ENCODE peak calls at places on chromosomes 13 and 19, in seven cellular contexts. One of them, this sample, is unnamed.
A peak's percentile ranks its signal among the peaks of the same experiment; 100 is the strongest.

GRCh38 chr19:53657778-53658177 is 26.0 kb downstream of the DPRX start:
- DNase-seq in left ventricle myocardium inferior: no peak
- DNase-seq in HFF-Myc: no peak
- DNase-seq in upper lobe of left lung: no peak
- DNase-seq in colonic mucosa: no peak
- DNase-seq in NB4: no peak
- DNase-seq in fibroblast of the aortic adventitia: no peak
- DNase-seq in this sample: no peak

GRCh38 chr19:15320118-15320517 is 12.2 kb downstream of the BRD4 start:
- DNase-seq in left ventricle myocardium inferior: no peak
- DNase-seq in HFF-Myc: peak; percentile 44
- DNase-seq in upper lobe of left lung: no peak
- DNase-seq in colonic mucosa: no peak
- DNase-seq in NB4: no peak
- DNase-seq in fibroblast of the aortic adventitia: peak; percentile 84
- DNase-seq in this sample: no peak

GRCh38 chr13:93248627-93249047 is 22.0 kb downstream of the GPC6 start:
- DNase-seq in left ventricle myocardium inferior: no peak
- DNase-seq in HFF-Myc: no peak
- DNase-seq in upper lobe of left lung: peak; percentile 10
- DNase-seq in colonic mucosa: no peak
- DNase-seq in NB4: no peak
- DNase-seq in fibroblast of the aortic adventitia: peak; percentile 47
- DNase-seq in this sample: peak; percentile 56

GRCh38 chr13:33624740-33625139 is 193.2 kb upstream of the RFC3 start:
- DNase-seq in left ventricle myocardium inferior: no peak
- DNase-seq in HFF-Myc: no peak
- DNase-seq in upper lobe of left lung: no peak
- DNase-seq in colonic mucosa: no peak
- DNase-seq in NB4: no peak
- DNase-seq in fibroblast of the aortic adventitia: no peak
- DNase-seq in this sample: no peak

GRCh38 chr19:29549105-29550070 is 23.6 kb downstream of the VSTM2B start:
- DNase-seq in left ventricle myocardium inferior: no peak
- DNase-seq in HFF-Myc: no peak
- DNase-seq in upper lobe of left lung: no peak
- DNase-seq in colonic mucosa: no peak
- DNase-seq in NB4: no peak
- DNase-seq in fibroblast of the aortic adventitia: no peak
- DNase-seq in this sample: no peak

GRCh38 chr19:12453495-12453894 is 12.7 kb upstream of the ZNF443 start:
- DNase-seq in left ventricle myocardium inferior: no peak
- DNase-seq in HFF-Myc: no peak
- DNase-seq in upper lobe of left lung: no peak
- DNase-seq in colonic mucosa: peak; percentile 65
- DNase-seq in NB4: no peak
- DNase-seq in fibroblast of the aortic adventitia: no peak
- DNase-seq in this sample: no peak

GRCh38 chr13:52164989-52165388 is 5.6 kb upstream of the NEK3 start:
- DNase-seq in left ventricle myocardium inferior: no peak
- DNase-seq in HFF-Myc: no peak
- DNase-seq in upper lobe of left lung: no peak
- DNase-seq in colonic mucosa: no peak
- DNase-seq in NB4: no peak
- DNase-seq in fibroblast of the aortic adventitia: no peak
- DNase-seq in this sample: no peak

GRCh38 chr19:16649734-16650133 is 10.2 kb downstream of the SMIM7 start:
- DNase-seq in left ventricle myocardium inferior: no peak
- DNase-seq in HFF-Myc: no peak
- DNase-seq in upper lobe of left lung: no peak
- DNase-seq in colonic mucosa: no peak
- DNase-seq in NB4: no peak
- DNase-seq in fibroblast of the aortic adventitia: peak; percentile 26
- DNase-seq in this sample: no peak

GRCh38 chr13:91212229-91212628 is 135.3 kb upstream of the MIR17HG start:
- DNase-seq in left ventricle myocardium inferior: no peak
- DNase-seq in HFF-Myc: no peak
- DNase-seq in upper lobe of left lung: no peak
- DNase-seq in colonic mucosa: no peak
- DNase-seq in NB4: no peak
- DNase-seq in fibroblast of the aortic adventitia: no peak
- DNase-seq in this sample: no peak

GRCh38 chr13:98446234-98446621 is 130.7 kb downstream of the STK24 start:
- DNase-seq in left ventricle myocardium inferior: no peak
- DNase-seq in HFF-Myc: no peak
- DNase-seq in upper lobe of left lung: peak; percentile 51
- DNase-seq in colonic mucosa: no peak
- DNase-seq in NB4: no peak
- DNase-seq in fibroblast of the aortic adventitia: no peak
- DNase-seq in this sample: no peak

GRCh38 chr13:28286263-28286662 is 147.9 kb downstream of the PAN3 start:
- DNase-seq in left ventricle myocardium inferior: no peak
- DNase-seq in HFF-Myc: no peak
- DNase-seq in upper lobe of left lung: no peak
- DNase-seq in colonic mucosa: no peak
- DNase-seq in NB4: no peak
- DNase-seq in fibroblast of the aortic adventitia: no peak
- DNase-seq in this sample: no peak

DNA sequence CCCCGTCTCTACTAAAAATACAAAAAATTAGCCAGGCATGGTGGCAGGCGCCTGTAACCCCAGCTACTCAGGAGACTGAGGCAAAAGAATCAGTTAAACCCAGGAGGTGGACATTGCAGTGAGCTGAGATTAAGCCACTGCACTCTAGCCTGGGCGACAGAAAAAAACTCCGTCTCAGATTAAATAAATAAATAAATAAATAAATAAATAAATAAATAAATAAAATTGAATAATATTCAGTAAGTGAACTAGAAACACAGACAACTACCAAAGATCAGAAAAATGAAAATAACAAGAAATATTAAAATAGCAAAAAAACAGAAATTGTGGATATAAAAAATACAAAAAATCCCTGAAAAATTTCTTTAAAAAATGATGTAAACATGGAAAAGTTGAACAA is 172.4 kb downstream of the ZNF486 start:
- DNase-seq in left ventricle myocardium inferior: no peak
- DNase-seq in HFF-Myc: no peak
- DNase-seq in upper lobe of left lung: no peak
- DNase-seq in colonic mucosa: no peak
- DNase-seq in NB4: no peak
- DNase-seq in fibroblast of the aortic adventitia: no peak
- DNase-seq in this sample: no peak
- TF ChIP-seq CTCF in left ventricle myocardium inferior: no peak
- TF ChIP-seq CTCF in HFF-Myc: no peak
- TF ChIP-seq CTCF in upper lobe of left lung: no peak
- TF ChIP-seq CTCF in colonic mucosa: no peak
- TF ChIP-seq CTCF in NB4: no peak
- TF ChIP-seq CTCF in fibroblast of the aortic adventitia: no peak
- TF ChIP-seq CTCF in this sample: no peak

DNA sequence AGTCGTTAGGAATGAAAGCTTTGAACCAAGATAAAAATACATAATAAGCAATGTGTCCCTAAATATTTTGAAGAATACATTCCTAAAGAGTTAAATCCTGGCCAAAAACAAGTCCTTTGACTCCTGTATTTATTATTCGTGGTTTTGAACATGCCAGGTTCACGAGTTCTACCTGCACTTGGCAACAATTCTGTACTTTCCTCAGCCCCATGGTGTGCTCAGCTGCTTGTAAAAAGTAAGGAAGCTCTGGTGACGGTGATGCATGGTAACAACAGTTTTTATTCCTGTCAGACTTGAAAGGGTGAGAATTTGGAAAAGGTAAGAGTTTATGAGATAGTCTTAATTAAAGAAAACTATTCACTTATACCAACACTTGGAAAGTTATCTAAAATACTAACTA is 95.0 kb upstream of the KLF12 start:
- DNase-seq in left ventricle myocardium inferior: no peak
- DNase-seq in HFF-Myc: no peak
- DNase-seq in upper lobe of left lung: no peak
- DNase-seq in colonic mucosa: no peak
- DNase-seq in NB4: no peak
- DNase-seq in fibroblast of the aortic adventitia: no peak
- DNase-seq in this sample: no peak
- H3K4me3 ChIP-seq in left ventricle myocardium inferior: no peak overlapping the region
- H3K4me3 ChIP-seq in HFF-Myc: no peak overlapping the region
- H3K4me3 ChIP-seq in upper lobe of left lung: no peak overlapping the region
- H3K4me3 ChIP-seq in colonic mucosa: no peak overlapping the region
- H3K4me3 ChIP-seq in NB4: no peak overlapping the region
- H3K4me3 ChIP-seq in fibroblast of the aortic adventitia: no peak overlapping the region
- H3K4me3 ChIP-seq in this sample: no peak overlapping the region

DNA sequence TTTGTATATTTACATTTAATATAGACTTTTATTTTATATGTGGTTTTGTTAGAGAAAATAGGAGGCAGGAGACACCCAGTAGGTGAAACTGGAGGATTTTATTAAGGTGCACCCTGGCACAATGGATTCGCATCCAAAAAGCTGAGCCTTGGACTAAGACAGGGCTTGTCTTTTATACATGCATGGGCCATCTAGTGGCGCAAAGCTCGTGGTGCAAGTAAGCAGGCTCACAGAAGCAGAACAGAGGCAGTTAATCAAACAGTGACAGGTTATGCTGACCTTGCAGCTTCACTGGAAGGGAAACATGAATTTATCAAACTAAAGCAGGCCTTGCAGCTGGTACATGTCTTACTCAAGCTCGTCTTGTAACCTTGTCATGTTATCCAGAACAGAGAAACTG is 58.8 kb upstream of the ZNF681 start:
- DNase-seq in left ventricle myocardium inferior: no peak
- DNase-seq in HFF-Myc: no peak
- DNase-seq in upper lobe of left lung: no peak
- DNase-seq in colonic mucosa: peak; percentile 27
- DNase-seq in NB4: peak; percentile 68
- DNase-seq in fibroblast of the aortic adventitia: no peak
- DNase-seq in this sample: peak; percentile 8
- TF ChIP-seq CTCF in left ventricle myocardium inferior: peak; percentile 50
- TF ChIP-seq CTCF in HFF-Myc: peak; percentile 42
- TF ChIP-seq CTCF in upper lobe of left lung: peak; percentile 11
- TF ChIP-seq CTCF in colonic mucosa: peak; percentile 41
- TF ChIP-seq CTCF in NB4: peak; percentile 69
- TF ChIP-seq CTCF in fibroblast of the aortic adventitia: peak; percentile 21
- TF ChIP-seq CTCF in this sample: peak; percentile 30

DNA sequence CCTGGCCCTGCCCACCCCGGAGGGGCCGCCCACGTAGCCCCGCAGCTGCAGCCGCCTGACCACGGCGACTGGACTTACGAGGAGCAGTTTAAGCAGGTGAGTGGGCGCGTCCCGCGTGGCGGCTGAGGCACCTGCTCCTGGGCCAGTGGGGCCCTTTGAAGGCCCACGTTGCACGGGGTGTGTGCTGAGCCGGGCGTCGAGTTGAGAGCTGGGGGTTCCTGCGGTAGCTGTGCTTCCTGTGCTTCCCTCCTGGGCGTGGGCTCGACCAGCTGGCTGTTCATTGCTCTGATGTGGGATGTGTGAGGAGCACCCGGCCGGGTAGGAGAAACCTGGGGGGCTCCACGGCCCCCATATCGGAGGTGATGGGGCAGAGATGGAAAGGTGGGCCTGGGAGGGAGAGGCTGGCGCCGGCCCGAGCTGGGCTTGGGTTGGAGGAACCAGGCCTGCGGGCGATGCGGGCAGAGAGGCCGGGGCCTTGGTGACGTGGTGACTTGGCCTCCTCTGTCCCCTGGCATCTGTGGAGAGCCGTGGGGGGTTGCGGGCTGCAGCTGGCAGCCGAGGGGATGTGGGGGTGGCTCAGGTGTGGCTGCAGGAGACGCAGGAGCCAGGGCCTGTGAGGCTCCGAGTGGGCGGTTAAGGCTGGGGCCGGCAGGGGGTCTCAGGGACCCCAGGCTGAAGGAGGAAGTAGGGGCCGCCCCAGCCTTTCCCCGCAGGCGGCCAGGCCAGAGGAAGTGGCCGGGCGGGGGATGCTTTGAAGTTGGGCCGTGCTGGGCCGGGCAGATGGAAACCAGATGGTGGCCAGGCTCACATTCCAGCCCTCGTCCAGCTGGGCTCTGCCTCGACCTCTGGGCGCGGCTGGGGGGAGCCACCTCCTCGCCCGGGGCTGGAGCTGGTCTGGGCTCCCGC is 7.1 kb downstream of the ARID3A start:
- DNase-seq in left ventricle myocardium inferior: peak; percentile 84
- DNase-seq in HFF-Myc: peak; percentile 92
- DNase-seq in upper lobe of left lung: peak; percentile 88
- DNase-seq in colonic mucosa: peak; percentile 61
- DNase-seq in NB4: peak; percentile 85
- DNase-seq in fibroblast of the aortic adventitia: peak; percentile 92
- DNase-seq in this sample: peak; percentile 93
- H3K4me3 ChIP-seq in left ventricle myocardium inferior: peak overlapping the region; percentile 50
- H3K4me3 ChIP-seq in HFF-Myc: peak overlapping the region; percentile 38
- H3K4me3 ChIP-seq in upper lobe of left lung: no peak overlapping the region
- H3K4me3 ChIP-seq in colonic mucosa: no peak overlapping the region
- H3K4me3 ChIP-seq in NB4: no peak overlapping the region
- H3K4me3 ChIP-seq in fibroblast of the aortic adventitia: peak overlapping the region; percentile 35
- H3K4me3 ChIP-seq in this sample: peak overlapping the region; percentile 19

GRCh38 chr13:47588676-47589075 is 412.4 kb downstream of the SUCLA2 start:
- DNase-seq in left ventricle myocardium inferior: no peak
- DNase-seq in HFF-Myc: no peak
- DNase-seq in upper lobe of left lung: no peak
- DNase-seq in colonic mucosa: no peak
- DNase-seq in NB4: no peak
- DNase-seq in fibroblast of the aortic adventitia: no peak
- DNase-seq in this sample: no peak
- TF ChIP-seq CTCF in left ventricle myocardium inferior: no peak
- TF ChIP-seq CTCF in HFF-Myc: peak; percentile 10
- TF ChIP-seq CTCF in upper lobe of left lung: no peak
- TF ChIP-seq CTCF in colonic mucosa: no peak
- TF ChIP-seq CTCF in NB4: peak; percentile 12
- TF ChIP-seq CTCF in fibroblast of the aortic adventitia: no peak
- TF ChIP-seq CTCF in this sample: peak; percentile 7

DNA sequence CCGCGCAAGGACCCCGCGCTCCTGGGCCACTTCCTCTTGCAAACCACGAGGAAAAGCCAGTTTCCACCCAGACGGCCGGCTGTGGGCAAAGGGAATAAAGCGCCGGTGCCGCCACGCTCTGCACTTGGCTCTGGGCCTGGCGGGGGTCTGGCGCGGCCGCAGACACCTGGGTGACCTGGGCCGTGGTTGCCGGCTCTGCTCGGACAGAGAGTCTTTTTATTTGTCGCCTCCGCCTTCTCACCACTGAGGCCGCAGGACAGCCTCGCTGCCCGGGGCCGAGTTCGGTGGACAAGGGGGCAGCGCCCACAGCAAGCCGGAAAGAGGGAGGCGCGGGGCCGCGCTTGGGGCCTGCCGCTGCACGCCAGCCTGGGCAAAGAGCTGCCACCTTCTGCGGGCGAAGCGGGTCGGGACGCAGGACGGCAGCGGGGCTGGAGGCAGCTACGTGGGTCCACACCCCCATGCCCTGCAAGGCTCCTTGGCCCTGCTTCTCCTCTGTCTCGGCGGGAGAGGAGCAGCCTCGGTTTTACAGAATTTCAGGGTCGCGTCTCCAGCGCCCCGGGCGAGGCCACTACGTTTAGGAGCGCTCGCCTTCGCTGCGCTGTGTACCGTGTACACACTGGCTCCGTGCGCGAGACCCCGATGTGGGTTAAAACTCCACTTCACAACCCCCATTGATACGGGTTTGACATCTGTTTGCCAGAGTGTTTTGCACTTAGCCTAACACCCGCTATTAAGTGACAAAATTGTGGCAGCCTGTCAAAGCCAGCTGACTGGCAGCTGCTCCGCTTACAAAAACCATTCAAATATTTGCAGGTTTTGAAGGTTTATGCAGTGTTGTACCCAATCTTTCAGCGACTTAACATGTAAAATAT is 13.0 kb upstream of the SOX1 start:
- DNase-seq in left ventricle myocardium inferior: no peak
- DNase-seq in HFF-Myc: no peak
- DNase-seq in upper lobe of left lung: peak; percentile 76
- DNase-seq in colonic mucosa: no peak
- DNase-seq in NB4: no peak
- DNase-seq in fibroblast of the aortic adventitia: no peak
- DNase-seq in this sample: no peak
- H3K4me3 ChIP-seq in left ventricle myocardium inferior: peak overlapping the region; percentile 21
- H3K4me3 ChIP-seq in HFF-Myc: no peak overlapping the region
- H3K4me3 ChIP-seq in upper lobe of left lung: no peak overlapping the region
- H3K4me3 ChIP-seq in colonic mucosa: no peak overlapping the region
- H3K4me3 ChIP-seq in NB4: no peak overlapping the region
- H3K4me3 ChIP-seq in fibroblast of the aortic adventitia: no peak overlapping the region
- H3K4me3 ChIP-seq in this sample: no peak overlapping the region

GRCh38 chr19:6393074-6393981 is at the start of gene GTF2F1:
- DNase-seq in left ventricle myocardium inferior: peak; percentile 94
- DNase-seq in HFF-Myc: peak; percentile 87
- DNase-seq in upper lobe of left lung: peak; percentile 94
- DNase-seq in colonic mucosa: peak; percentile 94
- DNase-seq in NB4: peak; percentile 90
- DNase-seq in fibroblast of the aortic adventitia: peak; percentile 96
- DNase-seq in this sample: peak; percentile 97
- TF ChIP-seq CTCF in left ventricle myocardium inferior: peak; percentile 27
- TF ChIP-seq CTCF in HFF-Myc: no peak
- TF ChIP-seq CTCF in upper lobe of left lung: no peak
- TF ChIP-seq CTCF in colonic mucosa: no peak
- TF ChIP-seq CTCF in NB4: no peak
- TF ChIP-seq CTCF in fibroblast of the aortic adventitia: peak; percentile 29
- TF ChIP-seq CTCF in this sample: peak; percentile 23

This sample was measured in fibroblast of pulmonary artery.